ENCODE peak calls at places on chromosome 17, in nine cellular contexts. S, G, L, K, D, F, W, J and O are unnamed samples.

GRCh38 chr17:81200695-81201580 is 21.8 kb downstream of the CEP131 start:
- DNase-seq in S (no peak), G (no peak), K (peak), D (no peak), L (no peak), J (no peak), W (no peak), F (peak), O (no peak)

GRCh38 chr17:41464682-41465081 is 2.5 kb downstream of the KRT32 start:
- DNase-seq in D (peak), L (peak), K (no peak), G (no peak), F (no peak), J (peak), S (no peak), W (no peak), O (no peak)

GRCh38 chr17:82367724-82368524 is 3.6 kb upstream of the UTS2R start:
- DNase-seq in S (no peak), F (no peak), J (no peak), K (peak), L (no peak), D (no peak), W (no peak), G (no peak), O (no peak)

GRCh38 chr17:81432873-81433451 is 37.7 kb downstream of the BAHCC1 start:
- DNase-seq in D (peak), F (no peak), J (peak), K (no peak), W (no peak), G (no peak), S (no peak), L (no peak), O (no peak)

GRCh38 chr17:72274632-72275031 is 153.8 kb downstream of the SOX9 start:
- DNase-seq in W (no peak), J (no peak), D (no peak), G (no peak), K (no peak), F (no peak), L (no peak), S (no peak), O (no peak)

GRCh38 chr17:75454193-75454592 is 2.2 kb upstream of the TMEM94 start:
- DNase-seq in W (no peak), J (no peak), K (peak), S (no peak), F (no peak), G (no peak), D (no peak), L (no peak), O (no peak)

GRCh38 chr17:78839762-78840529 is 668 bp downstream of the USP36 start:
- DNase-seq in F (peak), L (no peak), D (peak), K (peak), S (no peak), G (peak), W (peak), J (no peak), O (no peak)

GRCh38 chr17:75498726-75499213 is 16.6 kb downstream of the CASKIN2 start:
- DNase-seq in F (no peak), G (no peak), D (no peak), S (no peak), J (no peak), L (peak), W (no peak), K (no peak), O (no peak)

GRCh38 chr17:78709119-78709681 is 72.9 kb downstream of the CYTH1 start:
- DNase-seq in J (no peak), L (no peak), G (no peak), K (peak), F (peak), D (peak), S (no peak), W (no peak), O (no peak)

GRCh38 chr17:2796164-2797140 is at the start of gene RAP1GAP2:
- DNase-seq in F (peak), L (peak), K (peak), G (peak), D (peak), W (peak), S (no peak), J (no peak), O (peak)

GRCh38 chr17:64785050-64785449 is 122.9 kb upstream of the SMURF2 start:
- DNase-seq in S (no peak), F (no peak), G (no peak), L (no peak), D (no peak), J (no peak), K (no peak), W (no peak), O (no peak)

GRCh38 chr17:57356153-57356721 is 99.9 kb downstream of the MSI2 start:
- DNase-seq in F (no peak), D (no peak), W (no peak), S (no peak), G (no peak), L (no peak), K (no peak), J (no peak), O (no peak)

GRCh38 chr17:45907720-45908395 is 13.5 kb downstream of the MAPT start:
- DNase-seq in F (no peak), W (no peak), L (no peak), G (no peak), K (no peak), S (no peak), J (no peak), D (no peak), O (no peak)

GRCh38 chr17:81463506-81463905 is 49.1 kb downstream of the ACTG1 start:
- DNase-seq in L (no peak), S (no peak), W (no peak), G (no peak), D (no peak), J (no peak), F (no peak), K (no peak), O (no peak)

GRCh38 chr17:55273579-55274370 is 9.0 kb downstream of the HLF start:
- DNase-seq in G (no peak), D (peak), S (no peak), F (no peak), L (peak), K (no peak), J (no peak), W (no peak), O (no peak)

GRCh38 chr17:78974635-78975591 is 4.8 kb downstream of the LGALS3BP start:
- DNase-seq in W (no peak), L (peak), J (no peak), S (no peak), K (peak), F (no peak), D (peak), G (no peak), O (no peak)

GRCh38 chr17:4204676-4205075 is 59.1 kb downstream of the ANKFY1 start:
- DNase-seq in F (no peak), K (no peak), J (no peak), S (no peak), G (no peak), W (no peak), D (no peak), L (no peak), O (no peak)